ENCODE peak calls at places on chromosomes 1 and 21, in eight cellular contexts. One of them, this sample, is unnamed. For H3K4me1, the result is how much of the 10 kb centered on the place peaks cover.

GRCh38 chr1:60989745-60990718 is 92.3 kb upstream of the NFIA start:
- DNase-seq in DND-41: no peak
- DNase-seq in right atrium auricular region: peak
- DNase-seq in GM23248: peak
- DNase-seq in GM12878: no peak
- DNase-seq in breast epithelium: no peak
- DNase-seq in GM23338: no peak
- DNase-seq in stomach: no peak
- DNase-seq in this sample: no peak

GRCh38 chr1:116737855-116738318 is 16.3 kb upstream of the CD2 start:
- DNase-seq in DND-41: no peak
- DNase-seq in right atrium auricular region: no peak
- DNase-seq in GM23248: no peak
- DNase-seq in GM12878: peak
- DNase-seq in breast epithelium: no peak
- DNase-seq in GM23338: no peak
- DNase-seq in stomach: no peak
- DNase-seq in this sample: no peak

GRCh38 chr1:165631403-165632151 is 543 bp downstream of the MGST3 start:
- DNase-seq in DND-41: peak
- DNase-seq in right atrium auricular region: peak
- DNase-seq in GM23248: peak
- DNase-seq in GM12878: no peak
- DNase-seq in breast epithelium: peak
- DNase-seq in GM23338: peak
- DNase-seq in stomach: peak
- DNase-seq in this sample: no peak

GRCh38 chr21:41009398-41010177 is 158.4 kb upstream of the BACE2 start:
- DNase-seq in DND-41: no peak
- DNase-seq in right atrium auricular region: no peak
- DNase-seq in GM23248: no peak
- DNase-seq in GM12878: no peak
- DNase-seq in breast epithelium: no peak
- DNase-seq in GM23338: no peak
- DNase-seq in stomach: no peak
- DNase-seq in this sample: no peak

GRCh38 chr1:160884579-160884978 is 401 bp downstream of the ITLN1 start:
- DNase-seq in DND-41: no peak
- DNase-seq in right atrium auricular region: no peak
- DNase-seq in GM23248: no peak
- DNase-seq in GM12878: no peak
- DNase-seq in breast epithelium: no peak
- DNase-seq in GM23338: peak
- DNase-seq in stomach: no peak
- DNase-seq in this sample: no peak

GRCh38 chr1:208054485-208054884 is 143.6 kb upstream of the CD34 start:
- DNase-seq in DND-41: no peak
- DNase-seq in right atrium auricular region: no peak
- DNase-seq in GM23248: peak
- DNase-seq in GM12878: no peak
- DNase-seq in breast epithelium: no peak
- DNase-seq in GM23338: no peak
- DNase-seq in stomach: no peak
- DNase-seq in this sample: no peak

GRCh38 chr1:207336559-207337467 is 15.3 kb downstream of the CD55 start:
- DNase-seq in DND-41: peak
- DNase-seq in right atrium auricular region: no peak
- DNase-seq in GM23248: no peak
- DNase-seq in GM12878: peak
- DNase-seq in breast epithelium: no peak
- DNase-seq in GM23338: no peak
- DNase-seq in stomach: no peak
- DNase-seq in this sample: no peak

GRCh38 chr1:110390692-110391232 is at the start of gene SLC16A4:
- DNase-seq in DND-41: no peak
- DNase-seq in right atrium auricular region: no peak
- DNase-seq in GM23248: peak
- DNase-seq in GM12878: no peak
- DNase-seq in breast epithelium: no peak
- DNase-seq in GM23338: peak
- DNase-seq in stomach: no peak
- DNase-seq in this sample: no peak

GRCh38 chr1:7616076-7616833 is 154.8 kb upstream of the VAMP3 start:
- DNase-seq in DND-41: peak
- DNase-seq in right atrium auricular region: no peak
- DNase-seq in GM23248: peak
- DNase-seq in GM12878: no peak
- DNase-seq in breast epithelium: no peak
- DNase-seq in GM23338: peak
- DNase-seq in stomach: peak
- DNase-seq in this sample: peak

GRCh38 chr1:110370827-110371226 is 20.0 kb downstream of the SLC16A4 start:
- DNase-seq in DND-41: no peak
- DNase-seq in right atrium auricular region: no peak
- DNase-seq in GM23248: peak
- DNase-seq in GM12878: no peak
- DNase-seq in breast epithelium: no peak
- DNase-seq in GM23338: no peak
- DNase-seq in stomach: no peak
- DNase-seq in this sample: no peak

GRCh38 chr1:161046574-161047167 is 894 bp upstream of the USF1 start:
- DNase-seq in DND-41: no peak
- DNase-seq in right atrium auricular region: no peak
- DNase-seq in GM23248: no peak
- DNase-seq in GM12878: peak
- DNase-seq in breast epithelium: no peak
- DNase-seq in GM23338: no peak
- DNase-seq in stomach: no peak
- DNase-seq in this sample: no peak

GRCh38 chr1:62212411-62212810 is 17.8 kb downstream of the L1TD1 start:
- DNase-seq in DND-41: no peak
- DNase-seq in right atrium auricular region: no peak
- DNase-seq in GM23248: no peak
- DNase-seq in GM12878: no peak
- DNase-seq in breast epithelium: no peak
- DNase-seq in GM23338: no peak
- DNase-seq in stomach: no peak
- DNase-seq in this sample: no peak

GRCh38 chr1:51425273-51425672 is 93.8 kb downstream of the EPS15 start:
- DNase-seq in DND-41: no peak
- DNase-seq in right atrium auricular region: no peak
- DNase-seq in GM23248: no peak
- DNase-seq in GM12878: no peak
- DNase-seq in breast epithelium: no peak
- DNase-seq in GM23338: no peak
- DNase-seq in stomach: no peak
- DNase-seq in this sample: no peak

GRCh38 chr1:51421961-51422360 is 91.6 kb upstream of the TTC39A start:
- DNase-seq in DND-41: no peak
- DNase-seq in right atrium auricular region: no peak
- DNase-seq in GM23248: peak
- DNase-seq in GM12878: no peak
- DNase-seq in breast epithelium: no peak
- DNase-seq in GM23338: peak
- DNase-seq in stomach: no peak
- DNase-seq in this sample: no peak

GRCh38 chr1:51422367-51423097 is 92.2 kb upstream of the TTC39A start:
- DNase-seq in DND-41: no peak
- DNase-seq in right atrium auricular region: no peak
- DNase-seq in GM23248: no peak
- DNase-seq in GM12878: no peak
- DNase-seq in breast epithelium: no peak
- DNase-seq in GM23338: peak
- DNase-seq in stomach: no peak
- DNase-seq in this sample: no peak

GRCh38 chr1:51420867-51421627 is 90.7 kb upstream of the TTC39A start:
- DNase-seq in DND-41: no peak
- DNase-seq in right atrium auricular region: no peak
- DNase-seq in GM23248: no peak
- DNase-seq in GM12878: no peak
- DNase-seq in breast epithelium: no peak
- DNase-seq in GM23338: peak
- DNase-seq in stomach: no peak
- DNase-seq in this sample: no peak

DNA sequence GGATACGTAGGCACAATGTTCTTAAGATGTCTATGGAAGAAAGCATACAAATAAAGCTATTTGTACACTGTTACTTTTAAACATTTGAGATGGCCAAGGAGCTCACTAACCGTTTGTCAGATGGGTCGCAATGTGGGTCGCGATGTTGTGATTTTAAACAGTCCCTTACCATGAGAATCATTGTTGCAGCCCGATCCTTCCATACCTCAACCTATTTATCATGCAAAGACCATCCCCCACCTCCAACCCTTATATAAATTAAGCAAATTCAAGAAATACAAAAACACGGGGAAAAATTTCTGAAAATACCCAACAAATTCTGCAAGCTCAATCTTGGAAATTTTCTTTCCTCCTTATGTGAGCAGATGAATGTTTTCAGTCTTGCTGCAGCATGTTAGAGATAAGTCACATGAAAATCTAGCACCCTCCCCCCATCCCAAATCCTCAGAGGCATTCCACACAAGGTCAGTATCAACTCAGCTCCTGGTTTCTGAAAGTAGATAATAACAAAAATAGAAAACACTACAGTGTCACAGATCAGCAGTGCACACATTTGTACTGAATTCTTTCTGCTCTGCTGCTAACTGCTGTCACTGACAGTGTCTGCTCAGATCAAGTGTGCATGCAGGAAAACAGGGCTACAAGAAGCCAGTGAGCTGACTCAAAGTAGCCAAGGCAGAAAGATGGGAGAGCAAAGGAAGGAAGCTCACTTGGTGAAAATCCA is 92.9 kb upstream of the TTC39A start:
- DNase-seq in DND-41: no peak
- DNase-seq in right atrium auricular region: no peak
- DNase-seq in GM23248: peak
- DNase-seq in GM12878: no peak
- DNase-seq in breast epithelium: no peak
- DNase-seq in GM23338: peak
- DNase-seq in stomach: no peak
- DNase-seq in this sample: no peak
- H3K27ac ChIP-seq in DND-41: no peak
- H3K27ac ChIP-seq in right atrium auricular region: peak
- H3K27ac ChIP-seq in GM23248: peak
- H3K27ac ChIP-seq in GM12878: no peak
- H3K27ac ChIP-seq in breast epithelium: no peak
- H3K27ac ChIP-seq in GM23338: peak
- H3K27ac ChIP-seq in stomach: no peak
- H3K27ac ChIP-seq in this sample: no peak

GRCh38 chr1:27301052-27301422 is 20.9 kb upstream of the TMEM222 start:
- DNase-seq in DND-41: no peak
- DNase-seq in right atrium auricular region: no peak
- DNase-seq in GM23248: no peak
- DNase-seq in GM12878: no peak
- DNase-seq in breast epithelium: no peak
- DNase-seq in GM23338: no peak
- DNase-seq in stomach: no peak
- DNase-seq in this sample: no peak
- H3K4me1 ChIP-seq in DND-41: under half
- H3K4me1 ChIP-seq in right atrium auricular region: under half
- H3K4me1 ChIP-seq in GM23248: under half
- H3K4me1 ChIP-seq in GM12878: under half
- H3K4me1 ChIP-seq in breast epithelium: under half
- H3K4me1 ChIP-seq in GM23338: under half
- H3K4me1 ChIP-seq in stomach: under half
- H3K4me1 ChIP-seq in this sample: under half

DNA sequence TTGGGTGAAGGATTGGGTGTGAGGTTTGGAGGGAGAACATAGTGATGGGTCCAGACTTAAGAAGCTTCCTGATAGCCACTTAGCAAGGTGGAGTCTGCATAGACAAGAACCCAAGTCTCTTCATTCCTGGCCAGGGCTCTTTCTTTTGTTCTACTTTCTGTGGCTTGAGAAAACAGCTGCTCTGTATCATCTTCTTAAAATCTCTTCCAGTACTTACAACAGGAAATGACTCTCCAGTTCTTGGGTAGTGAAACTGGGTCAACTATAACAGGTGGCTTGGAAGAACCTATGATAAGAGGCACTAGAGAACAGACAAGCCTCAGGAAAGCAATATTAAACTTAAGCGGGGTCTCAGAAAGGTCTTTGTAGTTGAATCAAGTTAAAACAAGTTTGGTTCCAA is 148.1 kb upstream of the USP24 start:
- DNase-seq in DND-41: peak
- DNase-seq in right atrium auricular region: no peak
- DNase-seq in GM23248: peak
- DNase-seq in GM12878: no peak
- DNase-seq in breast epithelium: no peak
- DNase-seq in GM23338: no peak
- DNase-seq in stomach: no peak
- DNase-seq in this sample: no peak
- H3K27ac ChIP-seq in DND-41: peak
- H3K27ac ChIP-seq in right atrium auricular region: peak
- H3K27ac ChIP-seq in GM23248: no peak
- H3K27ac ChIP-seq in GM12878: no peak
- H3K27ac ChIP-seq in breast epithelium: peak
- H3K27ac ChIP-seq in GM23338: no peak
- H3K27ac ChIP-seq in stomach: no peak
- H3K27ac ChIP-seq in this sample: no peak

GRCh38 chr1:2050793-2051682 is 827 bp downstream of the PRKCZ start:
- DNase-seq in DND-41: no peak
- DNase-seq in right atrium auricular region: no peak
- DNase-seq in GM23248: no peak
- DNase-seq in GM12878: no peak
- DNase-seq in breast epithelium: no peak
- DNase-seq in GM23338: peak
- DNase-seq in stomach: peak
- DNase-seq in this sample: no peak
- H3K4me1 ChIP-seq in DND-41: under half
- H3K4me1 ChIP-seq in right atrium auricular region: under half
- H3K4me1 ChIP-seq in GM23248: under half
- H3K4me1 ChIP-seq in GM12878: under half
- H3K4me1 ChIP-seq in breast epithelium: under half
- H3K4me1 ChIP-seq in GM23338: under half
- H3K4me1 ChIP-seq in stomach: under half
- H3K4me1 ChIP-seq in this sample: under half

GRCh38 chr1:204959836-204960235 is 83.2 kb upstream of the CNTN2 start:
- DNase-seq in DND-41: no peak
- DNase-seq in right atrium auricular region: no peak
- DNase-seq in GM23248: no peak
- DNase-seq in GM12878: no peak
- DNase-seq in breast epithelium: no peak
- DNase-seq in GM23338: no peak
- DNase-seq in stomach: no peak
- DNase-seq in this sample: no peak
- H3K27ac ChIP-seq in DND-41: no peak
- H3K27ac ChIP-seq in right atrium auricular region: peak
- H3K27ac ChIP-seq in GM23248: no peak
- H3K27ac ChIP-seq in GM12878: no peak
- H3K27ac ChIP-seq in breast epithelium: no peak
- H3K27ac ChIP-seq in GM23338: no peak
- H3K27ac ChIP-seq in stomach: no peak
- H3K27ac ChIP-seq in this sample: no peak